ENCODE peak calls at places on chromosomes 7 and 10, in four cellular contexts. One of them, this sample, is unnamed.

GRCh38 chr10:13039761-13040160 is 38.2 kb upstream of the CCDC3 start:
- DNase-seq in GM12892: no peak
- DNase-seq in CD8-positive, alpha-beta T cell: no peak
- DNase-seq in hepatocyte: no peak
- DNase-seq in this sample: no peak

GRCh38 chr7:129188892-129189660 is 643 bp downstream of the SMO start:
- DNase-seq in GM12892: peak; percentile 42
- DNase-seq in CD8-positive, alpha-beta T cell: no peak
- DNase-seq in hepatocyte: peak; percentile 60
- DNase-seq in this sample: no peak

GRCh38 chr7:159197066-159197975 is 52.7 kb upstream of the VIPR2 start:
- DNase-seq in GM12892: no peak
- DNase-seq in CD8-positive, alpha-beta T cell: peak; percentile 13
- DNase-seq in hepatocyte: peak; percentile 49
- DNase-seq in this sample: peak; percentile 37

GRCh38 chr10:49505076-49505475 is 33.8 kb downstream of the ERCC6 start:
- DNase-seq in GM12892: no peak
- DNase-seq in CD8-positive, alpha-beta T cell: no peak
- DNase-seq in hepatocyte: no peak
- DNase-seq in this sample: no peak

GRCh38 chr7:105277341-105277740 is 111.4 kb downstream of the SRPK2 start:
- DNase-seq in GM12892: no peak
- DNase-seq in CD8-positive, alpha-beta T cell: no peak
- DNase-seq in hepatocyte: peak; percentile 6
- DNase-seq in this sample: no peak

GRCh38 chr10:131575877-131576276 is 264.4 kb upstream of the TCERG1L start:
- DNase-seq in GM12892: no peak
- DNase-seq in CD8-positive, alpha-beta T cell: no peak
- DNase-seq in hepatocyte: no peak
- DNase-seq in this sample: no peak

GRCh38 chr7:93574646-93575554 is at the start of gene CALCR:
- DNase-seq in GM12892: no peak
- DNase-seq in CD8-positive, alpha-beta T cell: no peak
- DNase-seq in hepatocyte: peak; percentile 23
- DNase-seq in this sample: no peak

GRCh38 chr10:99945286-99945685 is 64.5 kb downstream of the DNMBP start:
- DNase-seq in GM12892: no peak
- DNase-seq in CD8-positive, alpha-beta T cell: no peak
- DNase-seq in hepatocyte: peak; percentile 54
- DNase-seq in this sample: no peak

GRCh38 chr7:5437348-5437892 is 13.8 kb upstream of the TNRC18 start:
- DNase-seq in GM12892: no peak
- DNase-seq in CD8-positive, alpha-beta T cell: no peak
- DNase-seq in hepatocyte: no peak
- DNase-seq in this sample: no peak

GRCh38 chr7:85600425-85600824 is 413.6 kb upstream of the SEMA3D start:
- DNase-seq in GM12892: no peak
- DNase-seq in CD8-positive, alpha-beta T cell: no peak
- DNase-seq in hepatocyte: no peak
- DNase-seq in this sample: no peak

GRCh38 chr7:69232445-69233376 is 365.6 kb upstream of the AUTS2 start:
- DNase-seq in GM12892: no peak
- DNase-seq in CD8-positive, alpha-beta T cell: no peak
- DNase-seq in hepatocyte: no peak
- DNase-seq in this sample: no peak

This sample was measured in T-cell.